ENCODE peak calls at places on chromosomes 6 and 20, in four cellular contexts. P, W, Z and A are unnamed samples. For H3K4me1, the result is how much of the 10 kb centered on the place peaks cover.

GRCh38 chr20:47233333-47234188 is 122.9 kb downstream of the ZMYND8 start:
- DNase-seq in P (no peak), W (no peak), Z (no peak), A (no peak)

GRCh38 chr6:41470341-41471063 is 75.7 kb upstream of the FOXP4 start:
- DNase-seq in P (peak), W (no peak), Z (peak), A (no peak)

GRCh38 chr6:166604911-166605310 is 18.4 kb upstream of the RAMACL start:
- DNase-seq in P (no peak), W (no peak), Z (no peak), A (no peak)

GRCh38 chr20:53899351-53900167 is 170.8 kb downstream of the BCAS1 start:
- DNase-seq in P (peak), W (peak), Z (peak), A (peak)

GRCh38 chr20:41200446-41201202 is 63.3 kb downstream of the PLCG1 start:
- DNase-seq in P (no peak), W (no peak), Z (no peak), A (no peak)

GRCh38 chr6:72621243-72622093 is at the start of gene KCNQ5:
- DNase-seq in P (no peak), W (peak), Z (no peak), A (no peak)

GRCh38 chr20:47024461-47024937 is 129.9 kb downstream of the EYA2 start:
- DNase-seq in P (no peak), W (no peak), Z (no peak), A (no peak)

GRCh38 chr6:15507221-15507620 is 155.6 kb downstream of the DTNBP1 start:
- DNase-seq in P (no peak), W (no peak), Z (peak), A (peak)

GRCh38 chr20:41476446-41476845 is 109.8 kb upstream of the EMILIN3 start:
- DNase-seq in P (no peak), W (no peak), Z (no peak), A (no peak)

GRCh38 chr20:6079011-6079410 is 25.2 kb upstream of the LRRN4 start:
- DNase-seq in P (no peak), W (no peak), Z (no peak), A (no peak)

GRCh38 chr6:28985396-28986164 is 19.5 kb downstream of the ZNF311 start:
- DNase-seq in P (peak), W (no peak), Z (peak), A (peak)

GRCh38 chr20:52312131-52312729 is 120.7 kb upstream of the ZFP64 start:
- DNase-seq in P (peak), W (peak), Z (no peak), A (no peak)

GRCh38 chr20:35404614-35405259 is 7.0 kb downstream of the UQCC1 start:
- DNase-seq in P (no peak), W (peak), Z (no peak), A (no peak)

GRCh38 chr6:42093582-42094329 is 43.4 kb downstream of the TAF8 start:
- DNase-seq in P (peak), W (no peak), Z (no peak), A (no peak)

GRCh38 chr6:27667651-27668441 is 194.9 kb upstream of the ZNF184 start:
- DNase-seq in P (no peak), W (no peak), Z (no peak), A (no peak)

GRCh38 chr20:50730765-50731054 is 670 bp upstream of the PARD6B start:
- DNase-seq in P (no peak), W (no peak), Z (no peak), A (no peak)

GRCh38 chr20:50729925-50730764 is 1.2 kb upstream of the PARD6B start:
- DNase-seq in P (no peak), W (no peak), Z (peak), A (no peak)

GRCh38 chr20:50728486-50728980 is 2.8 kb upstream of the PARD6B start:
- DNase-seq in P (no peak), W (no peak), Z (no peak), A (no peak)

GRCh38 chr20:50727792-50728485 is 3.4 kb upstream of the PARD6B start:
- DNase-seq in P (no peak), W (no peak), Z (peak), A (no peak)

DNA sequence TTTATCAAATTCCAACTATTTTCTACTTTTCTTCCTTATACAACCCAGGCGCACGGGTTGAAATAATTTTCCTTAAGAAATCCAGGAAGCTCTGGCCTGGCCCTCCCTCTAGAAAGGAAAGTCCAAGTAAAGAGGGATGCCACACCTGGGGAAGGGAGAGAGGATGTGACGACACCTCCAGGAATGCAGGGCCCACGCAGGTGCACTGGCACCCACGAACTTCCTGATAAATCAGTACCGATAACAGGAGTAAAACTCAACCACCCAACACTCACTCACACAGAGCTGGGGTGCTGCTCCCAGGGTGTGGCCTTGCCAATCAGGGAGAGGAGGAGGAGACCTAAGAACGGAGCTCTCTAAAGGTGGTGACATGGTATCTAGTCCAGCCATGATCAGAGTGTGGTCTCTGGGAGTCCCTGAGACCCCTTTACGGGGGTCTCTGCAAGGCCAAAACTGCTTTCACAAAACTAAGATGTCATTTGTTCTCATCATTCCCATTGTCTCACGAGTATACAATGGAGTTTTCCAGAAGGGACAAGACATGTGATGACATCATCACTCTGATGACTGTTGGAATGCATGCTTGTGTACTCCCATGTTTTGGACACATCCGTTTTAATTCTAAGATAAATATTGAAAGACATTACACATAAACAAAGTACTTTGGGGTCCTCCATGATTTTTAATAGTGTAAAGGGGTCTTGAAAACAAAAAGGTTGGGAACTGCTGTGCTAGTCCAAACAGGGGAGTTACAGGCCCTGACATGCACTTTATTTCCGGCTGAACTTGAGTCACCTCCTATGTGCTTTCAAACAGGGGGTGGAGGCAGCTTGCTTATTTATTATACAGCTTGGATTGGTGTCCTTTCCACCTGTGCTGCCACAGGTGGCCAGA is 2.2 kb upstream of the PARD6B start:
- DNase-seq in P (peak), W (peak), Z (peak), A (no peak)
- H3K4me1 ChIP-seq in P (under half), W (under half), Z (under half), A (under half)

GRCh38 chr6:78131521-78131920 is 478.7 kb downstream of the MEI4 start:
- DNase-seq in P (no peak), W (no peak), Z (no peak), A (no peak)
- H3K4me1 ChIP-seq in P (under half), W (under half), Z (under half), A (under half)

GRCh38 chr20:23061262-23061661 is 11.8 kb upstream of the THBD start:
- DNase-seq in P (no peak), W (no peak), Z (no peak), A (no peak)
- H3K4me1 ChIP-seq in P (under half), W (under half), Z (under half), A (under half)

GRCh38 chr20:62193079-62194025 is 10.5 kb downstream of the MTG2 start:
- DNase-seq in P (no peak), W (no peak), Z (no peak), A (no peak)

GRCh38 chr20:62195736-62196135 is 12.9 kb downstream of the MTG2 start:
- DNase-seq in P (no peak), W (no peak), Z (no peak), A (no peak)

GRCh38 chr20:62197321-62197720 is 14.5 kb downstream of the MTG2 start:
- DNase-seq in P (no peak), W (no peak), Z (no peak), A (no peak)

GRCh38 chr20:62196286-62196685 is 13.5 kb downstream of the MTG2 start:
- DNase-seq in P (no peak), W (no peak), Z (no peak), A (no peak)

GRCh38 chr20:62195072-62195400 is 12.2 kb downstream of the MTG2 start:
- DNase-seq in P (no peak), W (no peak), Z (no peak), A (no peak)
- H3K4me1 ChIP-seq in P (under half), W (under half), Z (under half), A (under half)

DNA sequence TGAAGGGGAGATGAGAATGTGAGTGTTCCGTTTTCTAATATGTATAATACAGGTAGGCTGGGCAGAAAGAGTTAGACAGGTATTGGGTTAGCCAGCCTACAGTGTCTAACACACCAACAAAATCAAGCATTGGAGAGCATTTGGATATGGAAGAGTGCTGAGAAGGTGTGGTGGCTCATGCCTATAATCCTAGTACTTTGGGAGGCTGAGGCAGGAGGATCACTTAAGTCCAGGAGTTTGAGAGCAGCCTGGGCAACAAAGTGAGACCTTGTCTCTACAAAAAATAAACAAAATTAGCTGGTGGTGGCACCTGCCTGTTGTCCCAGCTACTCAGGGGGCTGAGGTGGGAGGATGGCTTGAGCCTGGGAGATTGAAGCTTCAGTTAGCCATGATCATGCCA is 38.6 kb upstream of the SLC23A2 start:
- DNase-seq in P (no peak), W (no peak), Z (no peak), A (no peak)
- H3K4me1 ChIP-seq in P (under half), W (under half), Z (under half), A (under half)